ENCODE peak calls at places on chromosomes 16 and 17, in nine cellular contexts. One of them, this sample, is unnamed. For H3K4me1, the result is how much of the 10 kb centered on the place peaks cover.

GRCh38 chr17:15255713-15256454 is 9.2 kb downstream of the PMP22 start:
- DNase-seq in esophagus squamous epithelium: no peak
- DNase-seq in stomach: no peak
- DNase-seq in cardiac muscle cell: no peak
- DNase-seq in body of pancreas: peak
- DNase-seq in tibial artery: no peak
- DNase-seq in ovary: no peak
- DNase-seq in CD8-positive, alpha-beta T cell: no peak
- DNase-seq in heart left ventricle: no peak
- DNase-seq in this sample: no peak

GRCh38 chr17:45052052-45052772 is 780 bp upstream of the DCAKD start:
- DNase-seq in stomach: peak
- DNase-seq in ovary: peak
- DNase-seq in heart left ventricle: peak
- DNase-seq in tibial artery: no peak
- DNase-seq in CD8-positive, alpha-beta T cell: peak
- DNase-seq in esophagus squamous epithelium: no peak
- DNase-seq in body of pancreas: peak
- DNase-seq in cardiac muscle cell: peak
- DNase-seq in this sample: peak

GRCh38 chr16:71846443-71846842 is 667 bp downstream of the ATXN1L start:
- DNase-seq in esophagus squamous epithelium: no peak
- DNase-seq in stomach: no peak
- DNase-seq in CD8-positive, alpha-beta T cell: no peak
- DNase-seq in body of pancreas: no peak
- DNase-seq in heart left ventricle: no peak
- DNase-seq in cardiac muscle cell: peak
- DNase-seq in tibial artery: no peak
- DNase-seq in ovary: no peak
- DNase-seq in this sample: no peak

GRCh38 chr17:61318684-61319098 is 81.0 kb upstream of the TBX2 start:
- DNase-seq in stomach: no peak
- DNase-seq in ovary: no peak
- DNase-seq in CD8-positive, alpha-beta T cell: no peak
- DNase-seq in body of pancreas: no peak
- DNase-seq in cardiac muscle cell: no peak
- DNase-seq in esophagus squamous epithelium: no peak
- DNase-seq in tibial artery: no peak
- DNase-seq in heart left ventricle: no peak
- DNase-seq in this sample: no peak

GRCh38 chr17:78879679-78880186 is 23.3 kb downstream of the CEP295NL start:
- DNase-seq in stomach: no peak
- DNase-seq in ovary: peak
- DNase-seq in body of pancreas: peak
- DNase-seq in esophagus squamous epithelium: no peak
- DNase-seq in cardiac muscle cell: no peak
- DNase-seq in heart left ventricle: peak
- DNase-seq in CD8-positive, alpha-beta T cell: no peak
- DNase-seq in tibial artery: no peak
- DNase-seq in this sample: peak

GRCh38 chr16:85490971-85491771 is 122.0 kb upstream of the GSE1 start:
- DNase-seq in body of pancreas: peak
- DNase-seq in CD8-positive, alpha-beta T cell: peak
- DNase-seq in esophagus squamous epithelium: no peak
- DNase-seq in tibial artery: no peak
- DNase-seq in heart left ventricle: no peak
- DNase-seq in cardiac muscle cell: no peak
- DNase-seq in ovary: no peak
- DNase-seq in stomach: peak
- DNase-seq in this sample: no peak

GRCh38 chr17:42900460-42901331 is at the start of gene G6PC1:
- DNase-seq in stomach: no peak
- DNase-seq in body of pancreas: no peak
- DNase-seq in esophagus squamous epithelium: no peak
- DNase-seq in ovary: no peak
- DNase-seq in cardiac muscle cell: no peak
- DNase-seq in CD8-positive, alpha-beta T cell: no peak
- DNase-seq in tibial artery: no peak
- DNase-seq in heart left ventricle: no peak
- DNase-seq in this sample: no peak

GRCh38 chr17:29077320-29077719 is 34.4 kb downstream of the PIPOX start:
- DNase-seq in tibial artery: no peak
- DNase-seq in body of pancreas: no peak
- DNase-seq in ovary: no peak
- DNase-seq in CD8-positive, alpha-beta T cell: no peak
- DNase-seq in esophagus squamous epithelium: no peak
- DNase-seq in stomach: no peak
- DNase-seq in cardiac muscle cell: no peak
- DNase-seq in heart left ventricle: no peak
- DNase-seq in this sample: no peak

GRCh38 chr17:2054262-2054739 is 602 bp upstream of the HIC1 start:
- DNase-seq in CD8-positive, alpha-beta T cell: no peak
- DNase-seq in ovary: peak
- DNase-seq in esophagus squamous epithelium: no peak
- DNase-seq in heart left ventricle: peak
- DNase-seq in body of pancreas: no peak
- DNase-seq in stomach: no peak
- DNase-seq in cardiac muscle cell: peak
- DNase-seq in tibial artery: no peak
- DNase-seq in this sample: no peak

GRCh38 chr17:56297142-56297541 is 143.9 kb downstream of the ANKFN1 start:
- DNase-seq in tibial artery: no peak
- DNase-seq in esophagus squamous epithelium: no peak
- DNase-seq in heart left ventricle: no peak
- DNase-seq in CD8-positive, alpha-beta T cell: no peak
- DNase-seq in ovary: no peak
- DNase-seq in body of pancreas: no peak
- DNase-seq in stomach: no peak
- DNase-seq in cardiac muscle cell: no peak
- DNase-seq in this sample: no peak

GRCh38 chr17:34578016-34578415 is 1.4 kb upstream of the TMEM132E start:
- DNase-seq in cardiac muscle cell: peak
- DNase-seq in tibial artery: no peak
- DNase-seq in ovary: no peak
- DNase-seq in heart left ventricle: no peak
- DNase-seq in body of pancreas: no peak
- DNase-seq in stomach: no peak
- DNase-seq in CD8-positive, alpha-beta T cell: no peak
- DNase-seq in esophagus squamous epithelium: no peak
- DNase-seq in this sample: no peak

GRCh38 chr17:7676533-7676932 is 10.8 kb downstream of the TP53 start:
- DNase-seq in heart left ventricle: no peak
- DNase-seq in tibial artery: no peak
- DNase-seq in body of pancreas: no peak
- DNase-seq in cardiac muscle cell: no peak
- DNase-seq in ovary: no peak
- DNase-seq in esophagus squamous epithelium: no peak
- DNase-seq in CD8-positive, alpha-beta T cell: no peak
- DNase-seq in stomach: no peak
- DNase-seq in this sample: no peak

GRCh38 chr16:86370036-86370435 is 140.3 kb upstream of the FOXF1 start:
- DNase-seq in cardiac muscle cell: no peak
- DNase-seq in stomach: no peak
- DNase-seq in tibial artery: no peak
- DNase-seq in ovary: no peak
- DNase-seq in body of pancreas: no peak
- DNase-seq in esophagus squamous epithelium: no peak
- DNase-seq in heart left ventricle: no peak
- DNase-seq in CD8-positive, alpha-beta T cell: no peak
- DNase-seq in this sample: no peak

GRCh38 chr17:79842656-79843474 is 3.6 kb upstream of the CBX4 start:
- DNase-seq in heart left ventricle: no peak
- DNase-seq in cardiac muscle cell: no peak
- DNase-seq in stomach: no peak
- DNase-seq in esophagus squamous epithelium: no peak
- DNase-seq in body of pancreas: peak
- DNase-seq in tibial artery: no peak
- DNase-seq in CD8-positive, alpha-beta T cell: no peak
- DNase-seq in ovary: peak
- DNase-seq in this sample: no peak

GRCh38 chr17:31627960-31628359 is 231.1 kb downstream of the COPRS start:
- DNase-seq in ovary: no peak
- DNase-seq in stomach: no peak
- DNase-seq in body of pancreas: no peak
- DNase-seq in esophagus squamous epithelium: no peak
- DNase-seq in CD8-positive, alpha-beta T cell: no peak
- DNase-seq in cardiac muscle cell: no peak
- DNase-seq in tibial artery: no peak
- DNase-seq in heart left ventricle: no peak
- DNase-seq in this sample: no peak

GRCh38 chr17:40707720-40708119 is 4.2 kb upstream of the KRT24 start:
- DNase-seq in heart left ventricle: peak
- DNase-seq in esophagus squamous epithelium: no peak
- DNase-seq in tibial artery: peak
- DNase-seq in body of pancreas: peak
- DNase-seq in stomach: no peak
- DNase-seq in ovary: no peak
- DNase-seq in cardiac muscle cell: no peak
- DNase-seq in CD8-positive, alpha-beta T cell: no peak
- DNase-seq in this sample: peak

GRCh38 chr17:77842148-77842905 is 116.2 kb upstream of the TNRC6C start:
- DNase-seq in esophagus squamous epithelium: no peak
- DNase-seq in ovary: no peak
- DNase-seq in heart left ventricle: no peak
- DNase-seq in stomach: no peak
- DNase-seq in body of pancreas: no peak
- DNase-seq in cardiac muscle cell: no peak
- DNase-seq in CD8-positive, alpha-beta T cell: no peak
- DNase-seq in tibial artery: peak
- DNase-seq in this sample: no peak

DNA sequence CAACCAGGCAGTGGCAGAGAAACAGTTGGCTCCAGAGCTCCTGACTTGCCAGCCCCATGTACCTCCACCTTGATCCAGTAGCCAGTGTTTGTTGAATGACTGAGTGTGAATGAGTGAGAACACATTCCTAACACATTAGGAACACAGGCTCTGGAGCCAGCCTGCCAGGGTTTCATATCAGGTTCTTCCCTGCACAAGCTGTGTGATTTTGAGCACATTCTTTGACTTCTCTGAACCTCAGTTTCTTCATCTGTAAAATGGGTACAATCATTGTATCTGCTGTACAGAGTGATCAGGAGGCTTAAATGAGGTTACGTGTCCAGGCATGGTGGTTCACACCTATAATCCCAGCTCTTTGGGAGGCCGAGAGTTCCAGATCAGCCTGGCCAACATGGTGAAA is 13.3 kb upstream of the RMI2 start:
- DNase-seq in CD8-positive, alpha-beta T cell: no peak
- DNase-seq in cardiac muscle cell: no peak
- DNase-seq in body of pancreas: no peak
- DNase-seq in heart left ventricle: no peak
- DNase-seq in ovary: no peak
- DNase-seq in stomach: no peak
- DNase-seq in tibial artery: no peak
- DNase-seq in esophagus squamous epithelium: no peak
- DNase-seq in this sample: no peak
- H3K4me1 ChIP-seq in CD8-positive, alpha-beta T cell: under half
- H3K4me1 ChIP-seq in cardiac muscle cell: under half
- H3K4me1 ChIP-seq in body of pancreas: under half
- H3K4me1 ChIP-seq in heart left ventricle: under half
- H3K4me1 ChIP-seq in ovary: under half
- H3K4me1 ChIP-seq in stomach: under half
- H3K4me1 ChIP-seq in tibial artery: under half
- H3K4me1 ChIP-seq in esophagus squamous epithelium: under half
- H3K4me1 ChIP-seq in this sample: under half

DNA sequence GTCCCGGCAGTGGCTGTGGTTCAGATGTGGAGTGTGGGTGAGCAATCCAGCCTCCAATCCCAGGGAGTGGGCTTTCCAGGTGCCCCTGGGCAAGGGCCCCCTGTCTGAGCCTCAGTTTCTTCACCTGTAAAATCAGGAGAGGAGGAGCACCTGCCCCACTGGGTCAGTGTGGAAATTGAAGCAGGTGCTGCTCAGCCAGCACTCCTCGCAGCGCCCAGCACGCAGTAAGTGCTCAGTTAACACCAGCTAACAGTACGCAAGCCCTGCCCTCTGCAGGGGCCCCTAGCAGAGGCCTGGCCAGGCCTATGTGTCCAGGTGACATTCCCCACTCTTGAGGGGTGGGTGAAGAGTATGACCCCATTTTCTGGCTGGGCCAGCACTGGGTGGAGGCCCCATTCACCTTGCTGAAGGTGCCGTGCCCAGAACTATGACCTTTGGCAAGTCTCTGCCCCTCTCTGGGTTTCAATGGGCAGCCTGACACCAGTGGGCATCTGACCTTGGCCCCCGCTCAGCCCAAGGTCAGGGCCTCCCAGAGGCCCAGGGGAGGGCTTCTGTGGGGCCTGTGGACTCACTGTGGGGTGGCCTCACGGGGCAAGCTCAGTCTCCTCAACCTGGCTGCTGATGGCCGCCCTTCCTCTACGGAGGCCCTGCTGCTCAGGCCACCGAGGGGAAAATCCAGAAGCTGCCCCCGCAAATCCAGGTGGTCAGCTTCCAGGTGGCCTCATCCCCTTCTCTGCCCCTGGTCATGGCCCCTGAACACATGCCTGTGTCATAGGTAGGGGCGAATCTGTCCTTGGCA is 2.5 kb downstream of the MTSS2 start:
- DNase-seq in heart left ventricle: peak
- DNase-seq in CD8-positive, alpha-beta T cell: no peak
- DNase-seq in ovary: no peak
- DNase-seq in esophagus squamous epithelium: no peak
- DNase-seq in stomach: no peak
- DNase-seq in cardiac muscle cell: no peak
- DNase-seq in body of pancreas: no peak
- DNase-seq in tibial artery: no peak
- DNase-seq in this sample: no peak
- H3K4me1 ChIP-seq in heart left ventricle: under half
- H3K4me1 ChIP-seq in CD8-positive, alpha-beta T cell: under half
- H3K4me1 ChIP-seq in ovary: under half
- H3K4me1 ChIP-seq in esophagus squamous epithelium: half or more
- H3K4me1 ChIP-seq in stomach: half or more
- H3K4me1 ChIP-seq in cardiac muscle cell: under half
- H3K4me1 ChIP-seq in body of pancreas: half or more
- H3K4me1 ChIP-seq in tibial artery: half or more
- H3K4me1 ChIP-seq in this sample: under half

GRCh38 chr16:3864562-3864961 is 16.0 kb downstream of the CREBBP start:
- DNase-seq in ovary: no peak
- DNase-seq in tibial artery: no peak
- DNase-seq in CD8-positive, alpha-beta T cell: no peak
- DNase-seq in esophagus squamous epithelium: no peak
- DNase-seq in body of pancreas: no peak
- DNase-seq in stomach: no peak
- DNase-seq in cardiac muscle cell: no peak
- DNase-seq in heart left ventricle: no peak
- DNase-seq in this sample: no peak
- H3K4me1 ChIP-seq in ovary: under half
- H3K4me1 ChIP-seq in tibial artery: half or more
- H3K4me1 ChIP-seq in CD8-positive, alpha-beta T cell: half or more
- H3K4me1 ChIP-seq in esophagus squamous epithelium: under half
- H3K4me1 ChIP-seq in body of pancreas: half or more
- H3K4me1 ChIP-seq in stomach: half or more
- H3K4me1 ChIP-seq in cardiac muscle cell: under half
- H3K4me1 ChIP-seq in heart left ventricle: under half
- H3K4me1 ChIP-seq in this sample: under half

DNA sequence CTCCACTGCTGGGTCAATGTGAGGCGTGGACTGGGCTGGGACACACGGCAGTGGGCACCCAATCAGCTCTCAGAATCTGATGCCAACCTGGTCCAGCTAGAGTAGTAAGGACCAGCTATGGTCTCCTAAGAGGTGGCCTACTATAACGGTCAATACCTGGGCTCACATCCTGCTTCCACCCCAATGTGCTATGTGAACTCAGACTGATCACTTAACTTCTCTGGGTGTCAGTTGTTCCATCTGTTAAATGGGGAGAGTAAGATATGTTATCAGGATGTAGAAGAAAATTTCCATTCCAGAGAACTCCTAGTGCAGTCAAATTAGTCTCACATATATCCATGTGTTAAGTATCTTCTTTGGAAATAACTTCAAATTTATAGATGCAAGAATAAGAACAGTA is 14.2 kb downstream of the FAM117A start:
- DNase-seq in cardiac muscle cell: no peak
- DNase-seq in esophagus squamous epithelium: no peak
- DNase-seq in heart left ventricle: no peak
- DNase-seq in stomach: no peak
- DNase-seq in body of pancreas: no peak
- DNase-seq in CD8-positive, alpha-beta T cell: no peak
- DNase-seq in ovary: no peak
- DNase-seq in tibial artery: no peak
- DNase-seq in this sample: no peak
- H3K4me1 ChIP-seq in cardiac muscle cell: under half
- H3K4me1 ChIP-seq in esophagus squamous epithelium: under half
- H3K4me1 ChIP-seq in heart left ventricle: under half
- H3K4me1 ChIP-seq in stomach: under half
- H3K4me1 ChIP-seq in body of pancreas: under half
- H3K4me1 ChIP-seq in CD8-positive, alpha-beta T cell: half or more
- H3K4me1 ChIP-seq in ovary: under half
- H3K4me1 ChIP-seq in tibial artery: under half
- H3K4me1 ChIP-seq in this sample: under half

This sample was measured in lung.